ENCODE peak calls at places on chromosomes 4 and X, in nine cellular contexts. F is astrocyte of the spinal cord, V is sigmoid colon, H is HepG2, C is NCI-H1092 treated with DMSO at 0.1 percent for 48 hours, Y is T-helper 9 cell, M is lung microvascular endothelial cell, B is NCI-H82, L is hepatic stellate cell. R is an unnamed sample.

GRCh38 chr4:156751486-156751885 is 220.1 kb downstream of the PDGFC start:
- DNase-seq in F (peak; percentile 50), V (no peak), H (no peak), C (no peak), Y (no peak), M (peak; percentile 39), B (no peak), L (no peak), R (peak; percentile 50)

GRCh38 chrX:13007519-13008188 is 32.7 kb downstream of the TMSB4X start:
- DNase-seq in F (peak; percentile 62), V (no peak), H (no peak), C (no peak), Y (no peak), M (no peak), B (no peak), L (no peak), R (no peak)

GRCh38 chr4:15343581-15343980 is 84.3 kb upstream of the C1QTNF7 start:
- DNase-seq in F (no peak), V (no peak), H (no peak), C (no peak), Y (no peak), M (no peak), B (no peak), L (no peak), R (no peak)

GRCh38 chr4:156815717-156816319 is 155.8 kb downstream of the PDGFC start:
- DNase-seq in F (no peak), V (no peak), H (no peak), C (peak; percentile 97), Y (no peak), M (no peak), B (peak; percentile 91), L (no peak), R (no peak)

GRCh38 chr4:118745357-118745756 is 60.2 kb downstream of the METTL14 start:
- DNase-seq in F (no peak), V (no peak), H (no peak), C (no peak), Y (no peak), M (peak; percentile 15), B (no peak), L (no peak), R (no peak)

GRCh38 chr4:54281060-54281781 is 52.1 kb downstream of the PDGFRA start:
- DNase-seq in F (peak; percentile 89), V (peak; percentile 92), H (no peak), C (no peak), Y (no peak), M (peak; percentile 98), B (no peak), L (peak; percentile 72), R (peak; percentile 20)

GRCh38 chrX:103640401-103641155 is 11.8 kb downstream of the TCEAL1 start:
- DNase-seq in F (peak; percentile 57), V (no peak), H (no peak), C (no peak), Y (no peak), M (no peak), B (no peak), L (no peak), R (no peak)

GRCh38 chrX:358651-359143 is 28.0 kb downstream of the PPP2R3B start:
- DNase-seq in F (no peak), V (no peak), H (no peak), C (no peak), Y (no peak), M (no peak), B (no peak), L (no peak), R (no peak)

GRCh38 chr4:153651961-153652784 is 31.9 kb upstream of the TLR2 start:
- DNase-seq in F (peak; percentile 36), V (no peak), H (no peak), C (no peak), Y (no peak), M (no peak), B (no peak), L (no peak), R (no peak)

GRCh38 chrX:18810416-18810815 is 103.0 kb downstream of the PPEF1 start:
- DNase-seq in F (no peak), V (no peak), H (no peak), C (no peak), Y (no peak), M (no peak), B (no peak), L (no peak), R (no peak)

GRCh38 chr4:48187813-48188212 is 53.8 kb upstream of the TXK start:
- DNase-seq in F (no peak), V (no peak), H (no peak), C (no peak), Y (no peak), M (no peak), B (no peak), L (no peak), R (no peak)

GRCh38 chrX:70549429-70549828 is 104.8 kb downstream of the DLG3 start:
- DNase-seq in F (no peak), V (no peak), H (no peak), C (no peak), Y (no peak), M (no peak), B (no peak), L (no peak), R (no peak)

R was measured in HTR-8/SVneo.